ENCODE peak calls at places on chromosomes 6 and 20, in four cellular contexts. One of them, this sample, is unnamed.

GRCh38 chr6:91088515-91088914 is 501.6 kb upstream of the MAP3K7 start:
- DNase-seq in A549: no peak
- DNase-seq in IMR-90: no peak
- DNase-seq in HepG2: no peak
- DNase-seq in this sample: no peak

GRCh38 chr6:13296536-13296997 is 31.8 kb downstream of the TBC1D7 start:
- DNase-seq in A549: no peak
- DNase-seq in IMR-90: no peak
- DNase-seq in HepG2: no peak
- DNase-seq in this sample: peak

GRCh38 chr20:24936526-24937407 is 12.3 kb upstream of the CST7 start:
- DNase-seq in A549: no peak
- DNase-seq in IMR-90: no peak
- DNase-seq in HepG2: no peak
- DNase-seq in this sample: no peak

GRCh38 chr6:74891358-74891811 is 314.5 kb downstream of the COL12A1 start:
- DNase-seq in A549: no peak
- DNase-seq in IMR-90: peak
- DNase-seq in HepG2: no peak
- DNase-seq in this sample: no peak

GRCh38 chr6:45933855-45934254 is 81.8 kb downstream of the CLIC5 start:
- DNase-seq in A549: no peak
- DNase-seq in IMR-90: no peak
- DNase-seq in HepG2: no peak
- DNase-seq in this sample: no peak

GRCh38 chr20:13009682-13010406 is 1.1 kb downstream of the SPTLC3 start:
- DNase-seq in A549: no peak
- DNase-seq in IMR-90: peak
- DNase-seq in HepG2: peak
- DNase-seq in this sample: no peak

GRCh38 chr6:10939840-10940239 is 53.0 kb downstream of the SYCP2L start:
- DNase-seq in A549: no peak
- DNase-seq in IMR-90: no peak
- DNase-seq in HepG2: no peak
- DNase-seq in this sample: no peak

GRCh38 chr6:3913958-3914337 is 64.8 kb downstream of the FAM50B start:
- DNase-seq in A549: no peak
- DNase-seq in IMR-90: peak
- DNase-seq in HepG2: peak
- DNase-seq in this sample: no peak

GRCh38 chr6:132466952-132467351 is 46.0 kb downstream of the STX7 start:
- DNase-seq in A549: no peak
- DNase-seq in IMR-90: peak
- DNase-seq in HepG2: no peak
- DNase-seq in this sample: no peak

GRCh38 chr20:48298851-48299484 is 513.7 kb upstream of the SULF2 start:
- DNase-seq in A549: peak
- DNase-seq in IMR-90: peak
- DNase-seq in HepG2: peak
- DNase-seq in this sample: no peak

GRCh38 chr6:47967843-47968242 is 143.2 kb downstream of the PTCHD4 start:
- DNase-seq in A549: no peak
- DNase-seq in IMR-90: no peak
- DNase-seq in HepG2: no peak
- DNase-seq in this sample: no peak

GRCh38 chr6:49906511-49906910 is 40.2 kb upstream of the CRISP1 start:
- DNase-seq in A549: no peak
- DNase-seq in IMR-90: no peak
- DNase-seq in HepG2: no peak
- DNase-seq in this sample: no peak

GRCh38 chr6:161079566-161080262 is 88.1 kb downstream of the MAP3K4 start:
- DNase-seq in A549: no peak
- DNase-seq in IMR-90: peak
- DNase-seq in HepG2: no peak
- DNase-seq in this sample: peak

GRCh38 chr6:36127462-36128016 is 2.8 kb upstream of the MAPK13 start:
- DNase-seq in A549: peak
- DNase-seq in IMR-90: peak
- DNase-seq in HepG2: peak
- DNase-seq in this sample: peak

GRCh38 chr6:8583291-8583690 is 147.9 kb upstream of the SLC35B3 start:
- DNase-seq in A549: no peak
- DNase-seq in IMR-90: no peak
- DNase-seq in HepG2: no peak
- DNase-seq in this sample: no peak

GRCh38 chr6:7763896-7764295 is 38.0 kb downstream of the BMP6 start:
- DNase-seq in A549: no peak
- DNase-seq in IMR-90: no peak
- DNase-seq in HepG2: no peak
- DNase-seq in this sample: no peak

GRCh38 chr6:158003910-158004695 is 22.4 kb downstream of the SYNJ2 start:
- DNase-seq in A549: no peak
- DNase-seq in IMR-90: no peak
- DNase-seq in HepG2: no peak
- DNase-seq in this sample: peak

GRCh38 chr20:46789339-46789984 is 80.0 kb downstream of the SLC2A10 start:
- DNase-seq in A549: no peak
- DNase-seq in IMR-90: no peak
- DNase-seq in HepG2: no peak
- DNase-seq in this sample: no peak

GRCh38 chr6:47094351-47094925 is 52.3 kb upstream of the ADGRF1 start:
- DNase-seq in A549: no peak
- DNase-seq in IMR-90: peak
- DNase-seq in HepG2: peak
- DNase-seq in this sample: no peak

GRCh38 chr6:16483315-16483875 is 245.0 kb downstream of the GMPR start:
- DNase-seq in A549: no peak
- DNase-seq in IMR-90: no peak
- DNase-seq in HepG2: no peak
- DNase-seq in this sample: no peak

GRCh38 chr6:15246217-15247211 is 645 bp downstream of the JARID2 start:
- DNase-seq in A549: no peak
- DNase-seq in IMR-90: peak
- DNase-seq in HepG2: no peak
- DNase-seq in this sample: no peak

GRCh38 chr20:24584538-24585356 is 115.3 kb downstream of the SYNDIG1 start:
- DNase-seq in A549: no peak
- DNase-seq in IMR-90: peak
- DNase-seq in HepG2: no peak
- DNase-seq in this sample: no peak

GRCh38 chr6:116030745-116031144 is 29.9 kb downstream of the FRK start:
- DNase-seq in A549: no peak
- DNase-seq in IMR-90: no peak
- DNase-seq in HepG2: no peak
- DNase-seq in this sample: no peak

GRCh38 chr6:11961137-11961779 is 50.9 kb upstream of the HIVEP1 start:
- DNase-seq in A549: no peak
- DNase-seq in IMR-90: no peak
- DNase-seq in HepG2: no peak
- DNase-seq in this sample: no peak

DNA sequence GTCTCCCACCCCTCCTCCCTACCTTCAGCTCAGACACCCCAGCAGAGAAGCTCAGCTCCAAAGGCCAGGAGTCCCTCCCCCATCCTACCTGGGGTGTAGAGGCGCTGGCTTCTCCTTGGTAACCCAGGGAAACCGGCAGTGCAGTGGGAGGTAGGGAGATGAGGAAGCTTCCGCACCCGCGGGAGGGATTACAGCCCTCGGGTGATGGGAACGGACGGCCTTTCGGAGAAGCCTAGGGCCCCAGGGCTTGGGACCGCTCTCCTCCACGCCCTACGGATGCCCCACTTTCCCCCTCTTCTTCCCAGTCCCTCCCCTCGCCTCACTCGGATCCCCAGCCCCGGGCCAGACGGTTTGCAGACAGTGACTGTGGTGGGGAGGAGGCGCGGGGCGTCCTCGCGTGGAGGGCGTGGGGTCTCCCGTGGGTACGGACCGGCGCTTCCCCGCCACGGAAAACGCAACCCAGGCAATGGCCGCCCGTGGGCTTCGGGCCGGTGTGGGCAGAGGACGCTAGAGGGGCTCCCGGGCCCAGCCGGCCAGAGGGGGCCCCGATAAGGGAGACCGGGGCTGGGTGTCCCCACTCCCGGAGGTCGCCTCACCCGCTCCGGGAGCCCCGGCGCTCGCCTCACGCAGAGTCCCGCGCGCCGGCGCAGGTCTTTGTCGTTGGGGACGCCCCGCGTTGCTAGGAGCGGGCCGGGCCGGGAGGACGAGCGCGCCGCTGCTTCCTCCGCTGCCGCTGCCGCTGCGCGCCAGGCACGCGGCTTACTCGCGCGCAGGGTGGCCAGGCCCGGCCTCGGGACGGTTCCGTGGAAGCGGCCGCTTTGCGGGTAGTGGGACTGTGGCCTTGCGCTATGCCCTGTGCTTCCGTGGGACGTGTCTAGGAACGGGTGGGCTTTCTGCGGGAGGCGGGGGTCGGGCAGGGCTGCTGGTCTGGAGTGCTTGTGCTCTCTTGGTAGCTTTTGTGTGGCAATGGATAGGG is 15.8 kb downstream of the AARS2 start:
- DNase-seq in A549: no peak
- DNase-seq in IMR-90: peak
- DNase-seq in HepG2: no peak
- DNase-seq in this sample: peak
- TF ChIP-seq MAZ in A549: no peak
- TF ChIP-seq MAZ in IMR-90: peak
- TF ChIP-seq MAZ in HepG2: no peak
- TF ChIP-seq MAZ in this sample: no peak

GRCh38 chr6:50907565-50907964 is 88.9 kb downstream of the TFAP2B start:
- DNase-seq in A549: no peak
- DNase-seq in IMR-90: no peak
- DNase-seq in HepG2: no peak
- DNase-seq in this sample: no peak
- TF ChIP-seq MAZ in A549: no peak
- TF ChIP-seq MAZ in IMR-90: no peak
- TF ChIP-seq MAZ in HepG2: no peak
- TF ChIP-seq MAZ in this sample: no peak

DNA sequence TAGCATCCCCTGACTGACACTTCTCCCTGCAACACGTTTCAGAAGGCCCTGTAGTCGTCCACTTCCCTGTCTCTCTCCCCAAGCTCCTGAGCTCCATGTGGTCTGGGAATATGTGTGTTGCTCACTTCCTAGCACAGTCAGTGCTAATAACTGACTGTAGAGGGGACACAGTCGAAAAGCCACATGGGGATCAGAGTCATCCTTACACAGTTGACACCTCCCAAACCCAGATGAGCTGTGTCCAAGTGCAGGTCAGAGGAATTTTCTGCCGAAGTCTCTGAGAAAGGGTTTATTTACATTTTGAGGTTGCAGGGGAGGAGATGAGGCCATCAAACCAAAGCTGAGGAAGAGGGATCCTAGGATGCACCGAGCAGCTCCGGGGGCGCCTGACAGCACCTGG is 3.5 kb upstream of the ADAM33 start:
- DNase-seq in A549: no peak
- DNase-seq in IMR-90: peak
- DNase-seq in HepG2: no peak
- DNase-seq in this sample: no peak
- TF ChIP-seq MAZ in A549: no peak
- TF ChIP-seq MAZ in IMR-90: no peak
- TF ChIP-seq MAZ in HepG2: no peak
- TF ChIP-seq MAZ in this sample: no peak

DNA sequence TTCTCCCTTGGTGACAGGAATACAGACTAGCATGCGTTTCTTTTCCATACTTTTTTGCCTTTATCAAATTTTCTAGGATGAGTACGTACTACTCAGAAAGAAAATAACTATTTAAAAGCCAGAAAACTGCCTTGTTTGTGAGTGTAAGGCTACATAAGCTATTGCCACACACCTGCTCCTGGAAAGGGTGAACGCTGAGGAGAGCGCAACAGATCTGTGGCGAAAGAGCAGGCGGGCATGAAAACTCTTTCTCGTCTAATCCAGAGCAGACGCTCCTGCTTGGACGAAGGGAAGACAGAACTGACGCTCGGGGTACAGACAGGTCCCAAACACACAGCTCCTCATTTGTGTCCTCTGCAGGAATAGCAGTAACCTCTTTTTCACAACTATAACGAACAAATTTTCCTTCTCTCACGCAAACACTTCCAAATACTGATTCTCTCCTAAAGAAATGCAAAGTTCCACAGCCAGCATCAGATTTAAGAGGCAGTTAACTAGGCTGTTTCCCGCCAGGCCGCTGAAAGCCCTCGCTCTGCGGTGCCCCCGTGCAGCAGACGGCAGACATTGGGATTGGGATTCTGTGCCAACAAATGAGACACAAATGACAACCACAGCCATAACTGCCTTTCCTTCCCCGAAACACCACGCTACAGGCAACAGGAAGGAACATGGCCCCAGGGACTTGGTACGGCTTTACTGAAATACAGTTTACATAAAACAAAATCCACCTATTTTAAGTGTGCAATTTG is 20.0 kb downstream of the TAF4 start:
- DNase-seq in A549: no peak
- DNase-seq in IMR-90: no peak
- DNase-seq in HepG2: no peak
- DNase-seq in this sample: no peak
- TF ChIP-seq MAZ in A549: no peak
- TF ChIP-seq MAZ in IMR-90: no peak
- TF ChIP-seq MAZ in HepG2: no peak
- TF ChIP-seq MAZ in this sample: no peak

DNA sequence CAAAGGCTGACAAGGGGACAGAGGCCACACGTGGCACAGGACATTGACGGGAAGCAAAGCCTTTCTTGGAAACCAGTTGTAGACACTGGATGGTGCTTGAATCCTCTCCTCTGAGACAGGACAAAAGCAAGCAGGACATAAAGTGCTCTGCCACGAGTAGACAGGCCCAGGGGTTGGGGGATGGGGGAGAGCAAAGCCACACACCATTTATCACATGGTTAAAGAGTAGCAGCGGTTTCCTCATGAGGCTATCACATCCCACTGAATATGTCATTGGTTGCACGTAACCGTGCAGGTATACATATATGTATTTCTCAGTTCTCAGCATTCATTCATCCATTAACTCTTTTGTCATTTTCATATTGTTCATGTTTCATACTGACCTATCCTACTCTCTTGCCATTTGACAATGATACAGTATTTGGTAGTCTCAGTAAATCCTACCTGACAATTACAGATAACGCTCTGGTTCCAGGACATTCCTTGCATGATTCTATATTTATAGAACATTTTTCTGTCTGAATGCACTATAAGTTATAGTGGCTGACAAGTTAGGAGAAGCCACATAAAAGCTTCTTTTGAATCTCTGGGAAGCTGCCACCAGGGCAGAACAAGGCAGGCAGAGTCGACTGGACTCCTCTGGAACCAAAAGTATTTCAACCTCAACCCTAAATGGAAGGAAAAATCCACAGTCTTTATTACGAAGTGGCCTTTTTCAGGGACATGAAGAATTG is 23.6 kb downstream of the METTL24 start:
- DNase-seq in A549: no peak
- DNase-seq in IMR-90: no peak
- DNase-seq in HepG2: no peak
- DNase-seq in this sample: no peak
- TF ChIP-seq MAZ in A549: no peak
- TF ChIP-seq MAZ in IMR-90: no peak
- TF ChIP-seq MAZ in HepG2: no peak
- TF ChIP-seq MAZ in this sample: no peak

This sample was measured in K562.